ENCODE peak calls at places on chromosomes 16 and 17, in five cellular contexts. One of them, this sample, is unnamed. For H3K9me3, the result is how much of the 10 kb centered on the place peaks cover.

GRCh38 chr17:83195330-83196087 is 116.1 kb downstream of the METRNL start:
- DNase-seq in Peyer's patch: peak
- DNase-seq in effector memory CD4-positive, alpha-beta T cell: no peak
- DNase-seq in heart right ventricle: no peak
- DNase-seq in SK-N-SH: no peak
- DNase-seq in this sample: no peak

GRCh38 chr16:50712568-50712914 is 19.1 kb downstream of the NOD2 start:
- DNase-seq in effector memory CD4-positive, alpha-beta T cell: no peak
- DNase-seq in heart right ventricle: no peak
- DNase-seq in Peyer's patch: no peak
- DNase-seq in SK-N-SH: no peak
- DNase-seq in this sample: no peak

GRCh38 chr17:33854596-33854995 is 400.5 kb upstream of the CCL2 start:
- DNase-seq in SK-N-SH: no peak
- DNase-seq in heart right ventricle: no peak
- DNase-seq in effector memory CD4-positive, alpha-beta T cell: no peak
- DNase-seq in Peyer's patch: no peak
- DNase-seq in this sample: no peak

GRCh38 chr17:57819273-57819672 is 30.6 kb downstream of the MRPS23 start:
- DNase-seq in heart right ventricle: no peak
- DNase-seq in SK-N-SH: no peak
- DNase-seq in effector memory CD4-positive, alpha-beta T cell: no peak
- DNase-seq in Peyer's patch: no peak
- DNase-seq in this sample: no peak

GRCh38 chr17:29749045-29749825 is 126.5 kb upstream of the CORO6 start:
- DNase-seq in Peyer's patch: peak
- DNase-seq in heart right ventricle: no peak
- DNase-seq in effector memory CD4-positive, alpha-beta T cell: no peak
- DNase-seq in SK-N-SH: no peak
- DNase-seq in this sample: no peak

GRCh38 chr16:59330030-59330670 is 596.0 kb upstream of the GOT2 start:
- DNase-seq in heart right ventricle: no peak
- DNase-seq in SK-N-SH: no peak
- DNase-seq in effector memory CD4-positive, alpha-beta T cell: no peak
- DNase-seq in Peyer's patch: no peak
- DNase-seq in this sample: no peak

GRCh38 chr17:9175700-9176467 is 154.6 kb downstream of the NTN1 start:
- DNase-seq in SK-N-SH: no peak
- DNase-seq in Peyer's patch: no peak
- DNase-seq in effector memory CD4-positive, alpha-beta T cell: no peak
- DNase-seq in heart right ventricle: no peak
- DNase-seq in this sample: no peak

GRCh38 chr17:48429156-48429555 is 858 bp downstream of the SKAP1 start:
- DNase-seq in Peyer's patch: peak
- DNase-seq in effector memory CD4-positive, alpha-beta T cell: no peak
- DNase-seq in heart right ventricle: no peak
- DNase-seq in SK-N-SH: no peak
- DNase-seq in this sample: no peak

GRCh38 chr17:61000911-61001310 is 323.3 kb downstream of the BCAS3 start:
- DNase-seq in effector memory CD4-positive, alpha-beta T cell: no peak
- DNase-seq in SK-N-SH: no peak
- DNase-seq in Peyer's patch: no peak
- DNase-seq in heart right ventricle: no peak
- DNase-seq in this sample: no peak

GRCh38 chr16:3022208-3022696 is 1.5 kb downstream of the HCFC1R1 start:
- DNase-seq in effector memory CD4-positive, alpha-beta T cell: peak
- DNase-seq in heart right ventricle: peak
- DNase-seq in Peyer's patch: peak
- DNase-seq in SK-N-SH: no peak
- DNase-seq in this sample: peak

GRCh38 chr16:90048737-90049330 is 28.3 kb downstream of the PRDM7 start:
- DNase-seq in SK-N-SH: no peak
- DNase-seq in effector memory CD4-positive, alpha-beta T cell: no peak
- DNase-seq in Peyer's patch: no peak
- DNase-seq in heart right ventricle: no peak
- DNase-seq in this sample: no peak

GRCh38 chr17:27533068-27533397 is 76.8 kb downstream of the KSR1 start:
- DNase-seq in SK-N-SH: no peak
- DNase-seq in Peyer's patch: no peak
- DNase-seq in heart right ventricle: no peak
- DNase-seq in effector memory CD4-positive, alpha-beta T cell: no peak
- DNase-seq in this sample: no peak

GRCh38 chr17:27531469-27531948 is 75.3 kb downstream of the KSR1 start:
- DNase-seq in SK-N-SH: no peak
- DNase-seq in Peyer's patch: no peak
- DNase-seq in heart right ventricle: no peak
- DNase-seq in effector memory CD4-positive, alpha-beta T cell: no peak
- DNase-seq in this sample: no peak

GRCh38 chr17:27532269-27533067 is 76.2 kb downstream of the KSR1 start:
- DNase-seq in effector memory CD4-positive, alpha-beta T cell: no peak
- DNase-seq in heart right ventricle: no peak
- DNase-seq in SK-N-SH: no peak
- DNase-seq in Peyer's patch: peak
- DNase-seq in this sample: no peak

GRCh38 chr17:27529230-27529796 is 73.1 kb downstream of the KSR1 start:
- DNase-seq in effector memory CD4-positive, alpha-beta T cell: no peak
- DNase-seq in Peyer's patch: no peak
- DNase-seq in SK-N-SH: peak
- DNase-seq in heart right ventricle: no peak
- DNase-seq in this sample: no peak

DNA sequence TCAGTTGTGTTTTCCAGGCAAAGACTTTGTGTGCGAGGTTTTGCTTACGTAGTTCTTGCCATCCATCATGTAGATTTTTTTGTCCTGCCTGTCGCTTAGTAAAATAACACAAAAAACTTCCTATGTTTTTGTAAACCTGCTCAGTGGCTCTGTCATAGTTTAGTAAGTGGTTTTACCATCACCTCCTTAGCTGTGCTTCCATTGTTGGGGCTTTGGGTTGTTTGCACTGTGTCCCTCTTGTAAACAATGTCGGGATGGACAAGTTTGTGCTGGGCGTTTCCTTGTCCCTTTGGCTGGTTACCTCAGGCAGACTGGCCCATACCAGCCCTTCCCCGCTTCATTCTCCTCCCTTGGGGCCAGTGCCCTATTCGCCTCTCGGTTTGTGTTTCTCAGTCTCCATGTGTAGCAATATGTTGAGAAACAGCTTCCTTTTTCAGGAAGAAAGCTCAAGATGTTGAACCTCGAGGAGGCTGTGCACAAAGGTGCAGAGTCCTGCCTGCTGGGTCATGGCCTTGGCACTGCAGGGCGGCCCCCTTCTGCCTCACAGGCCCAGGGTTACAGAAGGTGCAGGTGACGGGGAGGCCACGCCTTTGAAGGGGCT is 74.6 kb downstream of the KSR1 start:
- DNase-seq in heart right ventricle: no peak
- DNase-seq in Peyer's patch: no peak
- DNase-seq in effector memory CD4-positive, alpha-beta T cell: no peak
- DNase-seq in SK-N-SH: no peak
- DNase-seq in this sample: no peak
- H3K27ac ChIP-seq in heart right ventricle: no peak
- H3K27ac ChIP-seq in Peyer's patch: no peak
- H3K27ac ChIP-seq in effector memory CD4-positive, alpha-beta T cell: no peak
- H3K27ac ChIP-seq in SK-N-SH: no peak
- H3K27ac ChIP-seq in this sample: peak

GRCh38 chr16:35370617-35371016 is 1911.2 kb downstream of the TP53TG3F start:
- DNase-seq in Peyer's patch: no peak
- DNase-seq in heart right ventricle: no peak
- DNase-seq in effector memory CD4-positive, alpha-beta T cell: no peak
- DNase-seq in SK-N-SH: no peak
- DNase-seq in this sample: no peak
- H3K9me3 ChIP-seq in Peyer's patch: under half
- H3K9me3 ChIP-seq in heart right ventricle: under half
- H3K9me3 ChIP-seq in effector memory CD4-positive, alpha-beta T cell: under half
- H3K9me3 ChIP-seq in SK-N-SH: under half
- H3K9me3 ChIP-seq in this sample: under half

DNA sequence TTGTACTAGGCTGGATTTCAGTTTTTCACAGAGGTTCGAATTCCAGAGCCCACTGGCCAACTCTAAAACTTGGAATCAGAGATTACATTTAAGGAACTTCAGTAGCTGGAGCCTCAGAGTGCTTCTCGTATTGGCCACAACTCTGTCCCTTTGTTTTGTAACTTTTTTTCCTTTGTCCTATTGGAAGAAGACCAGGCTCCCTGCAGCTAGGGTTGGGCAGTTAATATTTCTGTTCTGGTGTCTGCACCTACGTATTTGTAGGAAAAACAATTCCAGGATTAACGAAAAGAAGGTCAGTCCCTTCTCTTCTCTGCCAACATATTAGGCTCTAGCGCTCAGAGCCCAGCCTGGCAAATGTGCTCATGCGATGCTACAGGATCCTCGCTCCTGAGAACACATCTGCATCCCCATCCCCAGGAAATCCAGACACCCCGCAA is 1.9 kb downstream of the CDH11 start:
- DNase-seq in heart right ventricle: no peak
- DNase-seq in SK-N-SH: no peak
- DNase-seq in effector memory CD4-positive, alpha-beta T cell: no peak
- DNase-seq in Peyer's patch: no peak
- DNase-seq in this sample: no peak
- H3K4me3 ChIP-seq in heart right ventricle: peak
- H3K4me3 ChIP-seq in SK-N-SH: peak
- H3K4me3 ChIP-seq in effector memory CD4-positive, alpha-beta T cell: no peak
- H3K4me3 ChIP-seq in Peyer's patch: no peak
- H3K4me3 ChIP-seq in this sample: no peak

DNA sequence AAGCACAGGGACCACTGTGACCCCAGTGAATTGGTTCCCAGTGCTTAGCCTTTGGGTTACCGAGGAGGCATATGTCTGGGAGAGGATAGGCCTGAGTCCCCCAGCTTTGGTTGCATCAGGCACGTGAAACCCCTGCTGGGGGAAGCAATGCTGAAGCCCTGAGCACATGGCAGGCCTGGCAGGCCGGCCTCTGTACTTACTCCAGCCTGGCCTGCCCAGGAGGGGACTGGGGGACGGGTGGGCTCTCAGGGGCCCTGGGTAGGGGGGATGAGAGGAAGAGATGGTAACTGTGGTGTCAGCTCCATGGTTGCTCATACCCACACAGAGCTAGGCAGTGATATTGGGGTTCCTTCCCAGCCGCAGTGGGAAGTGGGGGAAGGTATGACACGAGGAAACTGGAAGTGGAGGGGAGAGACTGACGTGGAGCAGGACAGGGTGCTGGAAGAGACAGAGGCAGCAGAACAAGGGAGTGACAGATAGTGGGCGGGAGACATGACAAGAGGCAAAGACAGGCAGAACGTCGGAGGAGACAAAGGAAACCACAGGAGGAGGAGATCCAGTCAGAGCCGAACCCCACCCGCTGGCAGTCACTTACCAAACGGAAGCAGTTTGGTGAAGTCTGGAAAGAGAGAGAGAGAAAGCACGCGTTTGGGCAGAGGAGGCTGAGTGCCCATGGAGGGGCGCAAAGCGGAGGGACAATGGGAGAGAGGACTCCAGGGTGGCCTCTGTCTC is 9.1 kb downstream of the TMEM208 start:
- DNase-seq in effector memory CD4-positive, alpha-beta T cell: peak
- DNase-seq in Peyer's patch: no peak
- DNase-seq in heart right ventricle: no peak
- DNase-seq in SK-N-SH: no peak
- DNase-seq in this sample: no peak
- H3K27ac ChIP-seq in effector memory CD4-positive, alpha-beta T cell: peak
- H3K27ac ChIP-seq in Peyer's patch: no peak
- H3K27ac ChIP-seq in heart right ventricle: no peak
- H3K27ac ChIP-seq in SK-N-SH: no peak
- H3K27ac ChIP-seq in this sample: no peak

GRCh38 chr17:77946900-77947643 is 11.4 kb upstream of the TNRC6C start:
- DNase-seq in heart right ventricle: no peak
- DNase-seq in SK-N-SH: no peak
- DNase-seq in effector memory CD4-positive, alpha-beta T cell: no peak
- DNase-seq in Peyer's patch: no peak
- DNase-seq in this sample: no peak
- H3K9me3 ChIP-seq in heart right ventricle: under half
- H3K9me3 ChIP-seq in SK-N-SH: under half
- H3K9me3 ChIP-seq in effector memory CD4-positive, alpha-beta T cell: under half
- H3K9me3 ChIP-seq in Peyer's patch: under half
- H3K9me3 ChIP-seq in this sample: under half

DNA sequence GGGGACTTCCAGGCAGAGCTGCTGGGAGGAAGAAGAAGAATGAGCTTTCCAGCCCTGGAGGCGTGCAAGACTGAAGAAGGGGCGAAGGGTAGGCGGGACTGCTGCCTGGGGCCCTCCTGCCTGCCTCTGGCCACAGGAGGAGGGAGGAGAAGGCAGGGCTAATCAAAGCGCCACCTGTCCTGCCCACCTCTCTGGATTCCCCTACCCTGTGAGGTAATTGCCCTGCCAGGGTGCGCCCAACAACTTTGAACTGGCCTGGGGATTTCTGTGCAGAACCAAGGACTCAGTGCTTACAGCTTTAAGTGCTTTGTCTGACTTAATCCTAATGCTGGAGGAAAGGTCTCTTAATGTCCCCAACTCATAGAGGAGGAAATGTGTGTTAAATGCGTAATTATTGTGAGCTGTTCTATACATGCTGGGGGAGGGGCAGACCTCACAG is at the start of gene NOXO1:
- DNase-seq in SK-N-SH: no peak
- DNase-seq in heart right ventricle: no peak
- DNase-seq in Peyer's patch: no peak
- DNase-seq in effector memory CD4-positive, alpha-beta T cell: no peak
- DNase-seq in this sample: peak
- H3K4me3 ChIP-seq in SK-N-SH: no peak
- H3K4me3 ChIP-seq in heart right ventricle: no peak
- H3K4me3 ChIP-seq in Peyer's patch: peak
- H3K4me3 ChIP-seq in effector memory CD4-positive, alpha-beta T cell: no peak
- H3K4me3 ChIP-seq in this sample: peak

DNA sequence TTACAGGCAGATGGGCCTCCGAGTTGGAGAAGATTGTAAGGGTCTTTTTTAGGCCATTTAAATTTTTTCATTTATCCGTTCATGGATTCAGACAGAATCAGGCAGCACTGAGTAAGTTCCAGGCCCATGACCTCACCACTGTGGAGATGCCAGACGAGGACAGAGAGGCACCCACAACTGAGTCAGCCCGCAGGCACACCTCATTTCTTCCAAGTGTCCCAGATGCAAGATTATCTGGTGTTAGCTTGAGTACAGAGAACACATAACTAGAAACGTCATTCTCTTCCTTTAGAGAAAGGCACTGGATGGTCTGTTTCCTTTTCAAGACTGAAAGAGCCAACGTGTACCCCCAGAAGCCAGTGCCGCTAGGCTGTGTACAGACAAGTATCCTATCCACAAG is 16.9 kb downstream of the CLEC16A start:
- DNase-seq in effector memory CD4-positive, alpha-beta T cell: no peak
- DNase-seq in SK-N-SH: no peak
- DNase-seq in heart right ventricle: no peak
- DNase-seq in Peyer's patch: no peak
- DNase-seq in this sample: no peak
- H3K27ac ChIP-seq in effector memory CD4-positive, alpha-beta T cell: no peak
- H3K27ac ChIP-seq in SK-N-SH: no peak
- H3K27ac ChIP-seq in heart right ventricle: peak
- H3K27ac ChIP-seq in Peyer's patch: no peak
- H3K27ac ChIP-seq in this sample: no peak

This sample was measured in small intestine.